ENCODE peak calls at places on chromosome 3, in four cellular contexts. Q, M, S and B are unnamed samples.

GRCh38 chr3:188901126-188901525 is 270.6 kb upstream of the TPRG1 start:
- DNase-seq in Q (no peak), M (no peak), S (no peak), B (no peak)

GRCh38 chr3:58532794-58533220 is 4.2 kb downstream of the ACOX2 start:
- DNase-seq in M (peak; percentile 74), S (peak; percentile 75), Q (no peak), B (peak; percentile 78)

GRCh38 chr3:71578045-71578730 is 5.3 kb downstream of the FOXP1 start:
- DNase-seq in S (no peak), Q (no peak), M (no peak), B (no peak)

GRCh38 chr3:126419886-126420786 is 25.4 kb downstream of the CFAP100 start:
- DNase-seq in Q (no peak), M (no peak), S (no peak), B (no peak)

GRCh38 chr3:37163262-37164020 is 10.9 kb downstream of the LRRFIP2 start:
- DNase-seq in M (no peak), Q (no peak), S (no peak), B (no peak)

GRCh38 chr3:53134631-53135232 is 4.5 kb upstream of the RFT1 start:
- DNase-seq in Q (no peak), S (peak; percentile 59), M (peak; percentile 76), B (peak; percentile 66)

GRCh38 chr3:197525706-197526105 is 30.1 kb downstream of the BDH1 start:
- DNase-seq in Q (no peak), S (no peak), M (no peak), B (no peak)

GRCh38 chr3:193843447-193844301 is 250.7 kb downstream of the OPA1 start:
- DNase-seq in Q (no peak), M (no peak), S (no peak), B (no peak)

GRCh38 chr3:71425491-71426071 is 157.9 kb downstream of the FOXP1 start:
- DNase-seq in M (no peak), Q (no peak), S (peak; percentile 20), B (no peak)

GRCh38 chr3:36248374-36248773 is 131.9 kb upstream of the STAC start:
- DNase-seq in Q (no peak), M (no peak), S (no peak), B (no peak)

DNA sequence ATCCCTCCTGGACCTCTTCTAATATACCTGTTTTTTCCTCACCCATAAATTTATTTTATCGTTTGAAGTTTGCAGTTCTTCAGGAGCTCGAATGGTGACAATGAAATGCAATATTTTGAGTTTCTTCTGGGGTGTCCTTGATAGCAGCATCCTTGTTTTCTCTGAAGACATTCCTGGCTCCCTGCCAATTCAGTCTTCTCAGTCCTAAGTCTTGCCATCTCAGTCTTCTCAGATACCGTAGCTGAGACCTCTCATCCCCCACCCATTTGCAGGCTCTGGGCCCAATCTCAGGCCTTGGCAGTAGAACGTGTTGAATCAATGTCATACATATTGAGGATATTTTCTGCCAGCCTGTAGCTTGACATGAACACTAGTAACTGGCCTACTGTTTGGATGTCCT is 140.9 kb downstream of the NECTIN3 start:
- DNase-seq in S (no peak), Q (no peak), M (no peak), B (no peak)
- TF ChIP-seq CTCF in S (no peak), Q (no peak), M (no peak), B (no peak)

GRCh38 chr3:11930084-11930483 is 74.1 kb upstream of the SYN2 start:
- DNase-seq in M (no peak), S (no peak), Q (no peak), B (no peak)
- H3K4me1 ChIP-seq in M (no peaks in the 10 kb centered on the region), S (no peaks in the 10 kb centered on the region), Q (no peaks in the 10 kb centered on the region), B (no peaks in the 10 kb centered on the region)

GRCh38 chr3:183572935-183573334 is 17.4 kb upstream of the KLHL6 start:
- DNase-seq in S (no peak), M (no peak), Q (no peak), B (no peak)

GRCh38 chr3:183579967-183580720 is 24.6 kb upstream of the KLHL6 start:
- DNase-seq in Q (no peak), M (no peak), S (no peak), B (no peak)

GRCh38 chr3:183577336-183577735 is 21.8 kb upstream of the KLHL6 start:
- DNase-seq in Q (no peak), S (no peak), M (no peak), B (no peak)

GRCh38 chr3:183578179-183578578 is 22.7 kb upstream of the KLHL6 start:
- DNase-seq in S (no peak), M (no peak), Q (no peak), B (no peak)

GRCh38 chr3:183576487-183577107 is 21.1 kb upstream of the KLHL6 start:
- DNase-seq in Q (no peak), M (no peak), S (no peak), B (no peak)
- TF ChIP-seq CTCF in Q (no peak), M (no peak), S (no peak), B (no peak)

GRCh38 chr3:185931777-185932176 is 6.0 kb downstream of the TRA2B start:
- DNase-seq in Q (no peak), S (no peak), M (no peak), B (no peak)

GRCh38 chr3:185932213-185932612 is 5.6 kb downstream of the TRA2B start:
- DNase-seq in Q (no peak), M (no peak), S (no peak), B (no peak)

GRCh38 chr3:185934726-185935464 is 2.9 kb downstream of the TRA2B start:
- DNase-seq in M (no peak), S (no peak), Q (no peak), B (no peak)

GRCh38 chr3:185935465-185936263 is 2.1 kb downstream of the TRA2B start:
- DNase-seq in Q (no peak), M (no peak), S (no peak), B (no peak)

DNA sequence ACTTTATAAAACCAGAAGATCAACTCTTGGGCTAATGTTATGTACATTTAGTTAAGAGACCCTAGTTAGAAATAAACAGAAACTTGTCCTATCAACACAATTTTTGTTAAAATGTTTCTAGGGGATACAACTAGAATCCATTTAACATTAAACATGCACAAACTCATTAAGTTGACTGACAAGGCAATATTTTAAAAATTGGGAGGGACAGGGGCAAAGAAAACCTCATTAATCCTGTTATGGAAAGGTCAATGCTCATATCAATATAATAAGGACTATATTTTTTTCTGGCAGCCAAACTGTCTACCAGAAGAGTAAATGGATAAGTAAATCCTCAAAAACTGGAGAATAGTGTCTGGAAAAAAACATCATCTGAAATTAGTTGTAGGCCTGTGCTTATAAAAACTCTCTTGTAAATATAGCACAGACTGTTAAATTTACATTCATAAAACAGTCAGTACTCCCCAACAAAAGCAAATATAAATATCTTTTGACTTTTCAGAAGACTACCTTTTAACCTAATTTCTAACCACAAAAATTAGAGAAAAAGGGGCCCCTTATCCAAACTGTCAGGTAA is 4.4 kb downstream of the TRA2B start:
- DNase-seq in Q (no peak), M (no peak), S (no peak), B (no peak)
- H3K4me1 ChIP-seq in Q (peaks cover 61% of the 10 kb centered on the region), M (peaks cover 58% of the 10 kb centered on the region), S (peaks cover 52% of the 10 kb centered on the region), B (peaks cover 70% of the 10 kb centered on the region)

GRCh38 chr3:90092994-90093393 is 985.6 kb downstream of the EPHA3 start:
- DNase-seq in S (no peak), Q (no peak), M (no peak), B (no peak)
- TF ChIP-seq CTCF in S (no peak), Q (no peak), M (peak; percentile 26), B (peak; percentile 42)

GRCh38 chr3:16978234-16978920 is 93.6 kb downstream of the PLCL2 start:
- DNase-seq in Q (no peak), M (no peak), S (no peak), B (no peak)
- H3K4me1 ChIP-seq in Q (no peaks in the 10 kb centered on the region), M (no peaks in the 10 kb centered on the region), S (peaks cover 9% of the 10 kb centered on the region), B (peaks cover 4% of the 10 kb centered on the region)